ENCODE peak calls at places on chromosome 4, in four cellular contexts. Y is foreskin fibroblast, L is left ventricle myocardium inferior, W is HFF-Myc. C is an unnamed sample.

GRCh38 chr4:128275351-128275750 is 12.3 kb downstream of the PGRMC2 start:
- DNase-seq in L (no peak), Y (peak; percentile 42), W (no peak), C (peak; percentile 55)

GRCh38 chr4:37737456-37737855 is 51.3 kb upstream of the RELL1 start:
- DNase-seq in Y (peak; percentile 69), W (no peak), L (no peak), C (peak; percentile 47)

GRCh38 chr4:24805036-24805435 is 9.7 kb downstream of the SOD3 start:
- DNase-seq in Y (no peak), L (no peak), W (no peak), C (no peak)

GRCh38 chr4:78190595-78190994 is 133.5 kb downstream of the FRAS1 start:
- DNase-seq in L (no peak), Y (no peak), W (no peak), C (no peak)

GRCh38 chr4:41103657-41104056 is 110.7 kb downstream of the APBB2 start:
- DNase-seq in Y (no peak), L (no peak), W (no peak), C (no peak)

GRCh38 chr4:164779811-164780216 is 25.9 kb downstream of the SMIM31 start:
- DNase-seq in W (peak; percentile 10), L (no peak), Y (peak; percentile 41), C (peak; percentile 62)

GRCh38 chr4:146237092-146237491 is 22.8 kb downstream of the REELD1 start:
- DNase-seq in L (no peak), W (no peak), Y (no peak), C (no peak)

GRCh38 chr4:152626790-152627189 is 53.0 kb downstream of the TMEM154 start:
- DNase-seq in L (no peak), Y (no peak), W (no peak), C (no peak)

GRCh38 chr4:110198472-110199419 is at the start of gene ELOVL6:
- DNase-seq in L (peak; percentile 54), Y (peak; percentile 92), W (peak; percentile 62), C (peak; percentile 67)

GRCh38 chr4:123362103-123362502 is 34.5 kb upstream of the SPRY1 start:
- DNase-seq in L (no peak), W (no peak), Y (no peak), C (no peak)

GRCh38 chr4:141548791-141549190 is 87.6 kb upstream of the IL15 start:
- DNase-seq in L (no peak), Y (no peak), W (no peak), C (no peak)

GRCh38 chr4:169362607-169363006 is 91.9 kb upstream of the SH3RF1 start:
- DNase-seq in W (no peak), Y (no peak), L (no peak), C (no peak)

GRCh38 chr4:173436149-173436579 is 37.2 kb upstream of the SCRG1 start:
- DNase-seq in Y (peak; percentile 93), L (no peak), W (no peak), C (peak; percentile 94)

GRCh38 chr4:2931765-2932560 is 31.2 kb downstream of the NOP14 start:
- DNase-seq in Y (no peak), W (no peak), L (peak; percentile 78), C (no peak)

GRCh38 chr4:27055226-27055760 is 194.7 kb downstream of the STIM2 start:
- DNase-seq in Y (no peak), W (no peak), L (no peak), C (no peak)

GRCh38 chr4:85268146-85268545 is 206.8 kb upstream of the ARHGAP24 start:
- DNase-seq in Y (no peak), W (no peak), L (no peak), C (no peak)

GRCh38 chr4:147644471-147644870 is 27.3 kb downstream of the TMEM184C start:
- DNase-seq in Y (no peak), L (no peak), W (no peak), C (no peak)

GRCh38 chr4:39533541-39533940 is 6.3 kb upstream of the UGDH start:
- DNase-seq in Y (no peak), W (no peak), L (no peak), C (no peak)
- H3K4me3 ChIP-seq in Y (no peak overlapping the region), W (no peak overlapping the region), L (no peak overlapping the region), C (no peak overlapping the region)

GRCh38 chr4:64330143-64330542 is 79.1 kb downstream of the TECRL start:
- DNase-seq in W (no peak), L (no peak), Y (no peak), C (no peak)
- TF ChIP-seq CTCF in W (no peak), L (no peak), Y (no peak), C (no peak)

GRCh38 chr4:159105761-159106243 is 2.9 kb downstream of the RAPGEF2 start:
- DNase-seq in Y (peak; percentile 47), W (no peak), L (no peak), C (peak; percentile 40)
- H3K4me3 ChIP-seq in Y (peak overlapping the region; percentile 94), W (no peak overlapping the region), L (peak overlapping the region; percentile 96), C (peak overlapping the region; percentile 86)

GRCh38 chr4:156391297-156391653 is 437.6 kb upstream of the CTSO start:
- DNase-seq in W (no peak), L (no peak), Y (no peak), C (no peak)
- TF ChIP-seq CTCF in W (no peak), L (no peak), Y (no peak), C (no peak)

DNA sequence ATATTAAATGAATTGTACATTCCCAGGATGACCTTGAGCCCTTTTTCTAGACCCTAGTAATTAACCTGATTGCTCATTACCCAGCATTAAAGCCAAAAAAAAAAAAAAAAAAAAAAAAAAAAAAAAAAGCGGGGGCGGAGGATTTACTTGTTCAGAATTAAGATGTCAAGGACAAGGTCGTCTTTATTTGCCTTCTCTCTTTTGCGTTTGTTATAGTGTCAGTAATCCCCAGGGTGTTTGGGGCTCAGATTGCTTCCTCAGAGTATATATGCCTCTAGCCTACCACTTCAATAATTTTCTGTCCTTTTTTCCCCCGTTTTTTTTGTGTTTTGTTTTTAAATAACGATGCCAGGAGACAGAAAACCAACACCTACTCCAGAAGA is 138.4 kb downstream of the AFF1 start:
- DNase-seq in Y (no peak), L (no peak), W (no peak), C (no peak)
- H3K4me3 ChIP-seq in Y (no peak overlapping the region), L (peak overlapping the region; percentile 40), W (no peak overlapping the region), C (no peak overlapping the region)

GRCh38 chr4:129342820-129343219 is 246.9 kb downstream of the C4orf33 start:
- DNase-seq in L (no peak), Y (peak; percentile 36), W (no peak), C (peak; percentile 81)

GRCh38 chr4:129346760-129347159 is 250.8 kb downstream of the C4orf33 start:
- DNase-seq in Y (no peak), L (no peak), W (no peak), C (no peak)

GRCh38 chr4:129345680-129346079 is 249.7 kb downstream of the C4orf33 start:
- DNase-seq in L (no peak), W (no peak), Y (no peak), C (no peak)

DNA sequence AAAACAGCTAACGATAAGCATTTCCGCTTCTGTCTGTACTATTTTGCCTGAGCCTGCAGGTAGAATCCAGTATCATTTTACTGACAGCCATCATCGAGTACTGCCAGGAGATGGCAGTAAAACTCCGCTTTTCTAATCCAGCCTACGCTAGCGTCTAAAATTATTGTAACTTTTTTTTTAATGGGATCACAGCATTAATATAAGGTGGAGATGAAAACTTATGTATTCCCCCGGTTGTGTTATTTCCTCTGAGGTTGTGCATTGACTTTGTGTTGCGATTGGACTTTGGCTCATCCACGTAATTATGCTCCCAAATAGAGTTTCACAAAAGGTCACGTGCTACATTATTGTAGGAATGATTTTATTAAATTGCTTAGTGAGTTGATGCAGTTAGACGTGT is 248.1 kb downstream of the C4orf33 start:
- DNase-seq in Y (peak; percentile 30), W (no peak), L (no peak), C (peak; percentile 6)
- TF ChIP-seq CTCF in Y (peak; percentile 33), W (peak; percentile 48), L (peak; percentile 69), C (peak; percentile 55)

GRCh38 chr4:80335554-80336358 is at the start of gene CFAP299:
- DNase-seq in W (peak; percentile 74), Y (peak; percentile 94), L (peak; percentile 82), C (peak; percentile 86)

GRCh38 chr4:80333121-80333520 is 2.4 kb upstream of the CFAP299 start:
- DNase-seq in W (no peak), L (no peak), Y (peak; percentile 27), C (peak; percentile 40)

GRCh38 chr4:80336582-80336981 is 1.1 kb downstream of the CFAP299 start:
- DNase-seq in L (no peak), W (peak; percentile 4), Y (peak; percentile 52), C (peak; percentile 25)

GRCh38 chr4:80334568-80334967 is 962 bp upstream of the CFAP299 start:
- DNase-seq in Y (no peak), L (no peak), W (no peak), C (no peak)

DNA sequence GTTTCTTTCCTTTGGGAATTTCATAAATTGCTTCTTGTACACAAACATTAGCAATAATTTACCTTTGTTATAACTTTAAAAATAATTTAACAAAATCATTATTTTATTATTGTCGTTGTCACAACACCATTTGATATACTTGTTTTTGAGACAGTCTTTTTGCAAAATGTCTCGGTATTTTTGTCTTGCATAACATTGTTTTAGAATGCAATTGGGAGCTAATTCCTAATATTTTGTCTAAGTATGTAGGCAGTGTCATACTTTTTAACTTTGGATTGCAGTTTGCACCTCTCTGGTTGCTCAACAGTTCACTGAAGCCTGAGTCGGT is 340 bp upstream of the CFAP299 start:
- DNase-seq in Y (no peak), L (no peak), W (no peak), C (no peak)
- H3K4me3 ChIP-seq in Y (peak overlapping the region; percentile 78), L (peak overlapping the region; percentile 70), W (peak overlapping the region; percentile 66), C (peak overlapping the region; percentile 70)

DNA sequence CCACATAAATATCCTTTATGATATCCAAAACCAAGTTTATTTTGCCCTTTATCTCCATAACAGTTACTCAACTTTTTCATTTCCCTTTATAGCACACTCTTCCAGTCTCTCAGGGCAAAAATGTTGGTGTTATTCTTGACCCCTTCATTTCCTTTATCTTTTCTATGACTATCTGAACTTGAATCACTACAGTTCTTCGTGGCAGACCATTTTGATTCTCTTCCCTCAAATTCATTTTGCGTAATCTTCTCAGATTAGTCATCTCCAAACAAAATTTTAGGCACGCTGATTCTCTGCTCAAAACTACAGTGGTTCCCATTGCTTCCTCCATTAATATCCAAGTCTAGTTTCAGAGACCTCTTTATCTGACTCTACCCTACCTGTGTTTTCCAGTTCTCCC is 26.1 kb downstream of the RUFY3 start:
- DNase-seq in Y (no peak), L (no peak), W (no peak), C (no peak)
- TF ChIP-seq CTCF in Y (no peak), L (no peak), W (no peak), C (no peak)

GRCh38 chr4:184475096-184475461 is 729 bp upstream of the IRF2 start:
- DNase-seq in L (peak; percentile 42), Y (peak; percentile 77), W (no peak), C (peak; percentile 62)

GRCh38 chr4:184472540-184473264 is 1.6 kb downstream of the IRF2 start:
- DNase-seq in W (no peak), L (peak; percentile 84), Y (peak; percentile 86), C (peak; percentile 62)

GRCh38 chr4:184474261-184475095 is at the start of gene IRF2:
- DNase-seq in L (peak; percentile 98), Y (peak; percentile 99), W (peak; percentile 74), C (peak; percentile 98)

GRCh38 chr4:184473265-184473514 is 1.2 kb downstream of the IRF2 start:
- DNase-seq in L (no peak), W (no peak), Y (no peak), C (no peak)

GRCh38 chr4:184473515-184474260 is 662 bp downstream of the IRF2 start:
- DNase-seq in W (no peak), Y (peak; percentile 61), L (peak; percentile 42), C (peak; percentile 26)
- H3K4me3 ChIP-seq in W (peak overlapping the region; percentile 74), Y (peak overlapping the region; percentile 100), L (peak overlapping the region; percentile 95), C (peak overlapping the region; percentile 97)